ENCODE peak calls at places on chromosomes 13 and 19, in six cellular contexts. L is vagina, D is PC-3, A is KG1, R is cardiac fibroblast, S is T-helper 1 cell. I is an unnamed sample.

GRCh38 chr19:21612403-21612872 is 107.0 kb downstream of the ZNF429 start:
- DNase-seq in L (no peak), D (no peak), A (no peak), R (no peak), S (no peak), I (no peak)

GRCh38 chr19:17553256-17553655 is 2.2 kb upstream of the COLGALT1 start:
- DNase-seq in L (no peak), D (peak; percentile 80), A (no peak), R (peak; percentile 98), S (no peak), I (no peak)

GRCh38 chr13:89695343-89696257 is 1651.9 kb upstream of the MIR17HG start:
- DNase-seq in L (no peak), D (peak; percentile 75), A (peak; percentile 40), R (peak; percentile 63), S (no peak), I (peak; percentile 23)

GRCh38 chr13:88176231-88176630 is 505.1 kb downstream of the SLITRK5 start:
- DNase-seq in L (no peak), D (no peak), A (no peak), R (no peak), S (no peak), I (no peak)

GRCh38 chr13:108947551-108948030 is 318.2 kb downstream of the MYO16 start:
- DNase-seq in L (no peak), D (no peak), A (no peak), R (peak; percentile 35), S (no peak), I (no peak)

GRCh38 chr19:31355330-31356289 is 6.4 kb upstream of the TSHZ3 start:
- DNase-seq in L (no peak), D (no peak), A (no peak), R (no peak), S (no peak), I (no peak)

GRCh38 chr13:74871671-74872070 is 610.3 kb downstream of the TBC1D4 start:
- DNase-seq in L (no peak), D (peak; percentile 91), A (no peak), R (no peak), S (no peak), I (no peak)

GRCh38 chr13:43983373-43983772 is 103.7 kb downstream of the LACC1 start:
- DNase-seq in L (no peak), D (no peak), A (no peak), R (no peak), S (no peak), I (no peak)

GRCh38 chr19:29841209-29841558 is 29.4 kb downstream of the CCNE1 start:
- DNase-seq in L (no peak), D (peak; percentile 26), A (no peak), R (no peak), S (no peak), I (no peak)

GRCh38 chr13:112188298-112188610 is 121.3 kb downstream of the SOX1 start:
- DNase-seq in L (no peak), D (no peak), A (no peak), R (no peak), S (no peak), I (no peak)

GRCh38 chr19:6801397-6802086 is 29.0 kb downstream of the VAV1 start:
- DNase-seq in L (no peak), D (peak; percentile 72), A (peak; percentile 99), R (peak; percentile 50), S (peak; percentile 58), I (peak; percentile 36)

GRCh38 chr19:40519352-40520322 is 52.8 kb downstream of the SPTBN4 start:
- DNase-seq in L (no peak), D (no peak), A (no peak), R (peak; percentile 37), S (no peak), I (no peak)

GRCh38 chr13:44153536-44153935 is 220.1 kb upstream of the SERP2 start:
- DNase-seq in L (no peak), D (no peak), A (no peak), R (no peak), S (no peak), I (peak; percentile 14)

GRCh38 chr19:47280183-47280797 is 5.6 kb downstream of the INAFM1 start:
- DNase-seq in L (no peak), D (peak; percentile 44), A (no peak), R (no peak), S (no peak), I (no peak)

GRCh38 chr19:47696635-47697034 is 16.6 kb upstream of the EHD2 start:
- DNase-seq in L (no peak), D (no peak), A (no peak), R (no peak), S (no peak), I (no peak)

GRCh38 chr13:30616927-30617314 is 799 bp upstream of the USPL1 start:
- DNase-seq in L (no peak), D (peak; percentile 67), A (peak; percentile 82), R (peak; percentile 97), S (peak; percentile 22), I (peak; percentile 72)

GRCh38 chr13:91270031-91270430 is 77.5 kb upstream of the MIR17HG start:
- DNase-seq in L (no peak), D (no peak), A (no peak), R (peak; percentile 12), S (no peak), I (no peak)

GRCh38 chr19:15426485-15427349 is 7.9 kb upstream of the AKAP8L start:
- DNase-seq in L (no peak), D (no peak), A (no peak), R (no peak), S (no peak), I (no peak)

GRCh38 chr13:102556806-102557205 is 40.0 kb upstream of the TPP2 start:
- DNase-seq in L (no peak), D (no peak), A (no peak), R (no peak), S (no peak), I (no peak)

GRCh38 chr19:17398902-17399527 is 5.0 kb upstream of the CCDC194 start:
- DNase-seq in L (no peak), D (no peak), A (no peak), R (no peak), S (no peak), I (no peak)

GRCh38 chr19:29873024-29873800 is 61.4 kb downstream of the CCNE1 start:
- DNase-seq in L (no peak), D (peak; percentile 43), A (no peak), R (peak; percentile 25), S (peak; percentile 42), I (peak; percentile 80)

GRCh38 chr13:41601718-41602445 is 144.5 kb downstream of the RGCC start:
- DNase-seq in L (no peak), D (no peak), A (no peak), R (peak; percentile 38), S (no peak), I (no peak)

GRCh38 chr19:28242317-28242927 is 970.5 kb downstream of the UQCRFS1 start:
- DNase-seq in L (no peak), D (no peak), A (peak; percentile 1), R (peak; percentile 65), S (no peak), I (peak; percentile 50)

I was measured in NCI-H1930.